ENCODE peak calls at places on chromosomes 13 and 19, in seven cellular contexts. H, Y, M, F, W, U and V are unnamed samples.

GRCh38 chr19:2561221-2561620 is 85.3 kb downstream of the GADD45B start:
- DNase-seq in H (no peak), Y (no peak), M (no peak), F (no peak), W (no peak), U (no peak), V (no peak)

GRCh38 chr13:62293081-62293480 is 877.4 kb upstream of the PCDH20 start:
- DNase-seq in H (peak), Y (no peak), M (no peak), F (peak), W (no peak), U (no peak), V (no peak)

GRCh38 chr13:32455594-32455903 is 27.6 kb upstream of the N4BP2L1 start:
- DNase-seq in H (no peak), Y (no peak), M (no peak), F (no peak), W (no peak), U (no peak), V (no peak)

GRCh38 chr19:13195678-13196077 is 45.5 kb downstream of the IER2 start:
- DNase-seq in H (peak), Y (peak), M (no peak), F (no peak), W (peak), U (peak), V (no peak)

GRCh38 chr13:50631041-50631440 is 212.5 kb downstream of the DLEU7 start:
- DNase-seq in H (no peak), Y (no peak), M (no peak), F (no peak), W (no peak), U (no peak), V (no peak)

GRCh38 chr19:2332341-2333026 is 4.0 kb downstream of the SPPL2B start:
- DNase-seq in H (no peak), Y (no peak), M (no peak), F (no peak), W (no peak), U (no peak), V (no peak)

GRCh38 chr13:30224732-30225131 is 82.6 kb downstream of the KATNAL1 start:
- DNase-seq in H (peak), Y (no peak), M (no peak), F (peak), W (no peak), U (no peak), V (no peak)

GRCh38 chr19:42198676-42199439 is 18.6 kb downstream of the DEDD2 start:
- DNase-seq in H (no peak), Y (peak), M (no peak), F (no peak), W (peak), U (no peak), V (no peak)

GRCh38 chr13:43127103-43127817 is 103.9 kb downstream of the DNAJC15 start:
- DNase-seq in H (no peak), Y (no peak), M (no peak), F (no peak), W (peak), U (no peak), V (no peak)

GRCh38 chr19:1272423-1273262 is 2.7 kb upstream of the FAM174C start:
- DNase-seq in H (no peak), Y (no peak), M (no peak), F (no peak), W (no peak), U (no peak), V (no peak)

GRCh38 chr19:4059931-4060620 is 6.6 kb downstream of the ZBTB7A start:
- DNase-seq in H (no peak), Y (peak), M (peak), F (no peak), W (no peak), U (peak), V (peak)

GRCh38 chr13:32530841-32531253 is 7.7 kb downstream of the N4BP2L2 start:
- DNase-seq in H (no peak), Y (no peak), M (no peak), F (no peak), W (no peak), U (peak), V (no peak)

GRCh38 chr13:40445557-40445990 is 220.9 kb downstream of the FOXO1 start:
- DNase-seq in H (no peak), Y (peak), M (peak), F (peak), W (no peak), U (peak), V (no peak)

GRCh38 chr19:10828981-10829821 is 6.8 kb downstream of the TMED1 start:
- DNase-seq in H (no peak), Y (no peak), M (no peak), F (peak), W (peak), U (no peak), V (no peak)

GRCh38 chr19:35025969-35026368 is 4.3 kb upstream of the SCN1B start:
- DNase-seq in H (no peak), Y (no peak), M (no peak), F (no peak), W (no peak), U (no peak), V (no peak)

GRCh38 chr19:56367829-56368711 is 25.3 kb downstream of the ZNF582 start:
- DNase-seq in H (peak), Y (peak), M (peak), F (no peak), W (peak), U (peak), V (peak)

GRCh38 chr19:14164724-14165493 is 28.5 kb upstream of the ASF1B start:
- DNase-seq in H (no peak), Y (no peak), M (no peak), F (no peak), W (no peak), U (no peak), V (no peak)

GRCh38 chr13:89890806-89891205 is 1456.7 kb upstream of the MIR17HG start:
- DNase-seq in H (no peak), Y (no peak), M (no peak), F (no peak), W (no peak), U (no peak), V (no peak)

GRCh38 chr19:6705931-6706632 is 14.4 kb downstream of the C3 start:
- DNase-seq in H (no peak), Y (no peak), M (no peak), F (no peak), W (no peak), U (no peak), V (no peak)

GRCh38 chr13:41411536-41411935 is 45.8 kb upstream of the RGCC start:
- DNase-seq in H (peak), Y (no peak), M (peak), F (peak), W (peak), U (peak), V (no peak)

GRCh38 chr19:926595-927043 is 784 bp downstream of the ARID3A start:
- DNase-seq in H (peak), Y (peak), M (peak), F (peak), W (peak), U (peak), V (no peak)

GRCh38 chr19:53394522-53394973 is 401 bp upstream of the ZNF765 start:
- DNase-seq in H (no peak), Y (peak), M (peak), F (peak), W (peak), U (peak), V (peak)

GRCh38 chr19:7386769-7387168 is 38.0 kb downstream of the ARHGEF18 start:
- DNase-seq in H (no peak), Y (no peak), M (no peak), F (no peak), W (no peak), U (no peak), V (no peak)

GRCh38 chr19:23914402-23915286 is at the start of gene ZNF726:
- DNase-seq in H (peak), Y (peak), M (peak), F (peak), W (no peak), U (peak), V (peak)

GRCh38 chr19:10260141-10260584 is 8.1 kb downstream of the MRPL4 start:
- DNase-seq in H (no peak), Y (peak), M (no peak), F (peak), W (no peak), U (no peak), V (no peak)

GRCh38 chr13:43127827-43128226 is 104.4 kb downstream of the DNAJC15 start:
- DNase-seq in H (no peak), Y (no peak), M (no peak), F (no peak), W (no peak), U (no peak), V (no peak)

GRCh38 chr19:37874784-37875183 is 31.6 kb downstream of the WDR87 start:
- DNase-seq in H (no peak), Y (no peak), M (no peak), F (no peak), W (peak), U (no peak), V (no peak)

GRCh38 chr19:50705422-50706019 is 14.1 kb downstream of the SHANK1 start:
- DNase-seq in H (peak), Y (no peak), M (no peak), F (peak), W (peak), U (no peak), V (no peak)

GRCh38 chr13:48251616-48252081 is 18.6 kb downstream of the ITM2B start:
- DNase-seq in H (no peak), Y (no peak), M (no peak), F (no peak), W (no peak), U (no peak), V (no peak)

GRCh38 chr19:53945441-53945840 is 17.3 kb upstream of the CACNG8 start:
- DNase-seq in H (peak), Y (no peak), M (no peak), F (peak), W (peak), U (no peak), V (no peak)

GRCh38 chr13:32902898-32903297 is 113.3 kb upstream of the KL start:
- DNase-seq in H (no peak), Y (peak), M (peak), F (no peak), W (peak), U (peak), V (peak)

GRCh38 chr13:21039097-21039800 is 22.1 kb downstream of the LATS2 start:
- DNase-seq in H (no peak), Y (no peak), M (peak), F (no peak), W (no peak), U (no peak), V (no peak)

GRCh38 chr19:703651-704446 is 4.9 kb upstream of the PALM start:
- DNase-seq in H (peak), Y (peak), M (peak), F (peak), W (peak), U (peak), V (no peak)

GRCh38 chr13:70568571-70568970 is 460.3 kb upstream of the KLHL1 start:
- DNase-seq in H (peak), Y (no peak), M (no peak), F (peak), W (no peak), U (peak), V (no peak)

GRCh38 chr13:72397265-72397664 is 330.2 kb downstream of the MZT1 start:
- DNase-seq in H (no peak), Y (no peak), M (no peak), F (no peak), W (no peak), U (no peak), V (no peak)

GRCh38 chr19:38034153-38034835 is 127.3 kb downstream of the SIPA1L3 start:
- DNase-seq in H (no peak), Y (no peak), M (peak), F (no peak), W (no peak), U (no peak), V (no peak)

GRCh38 chr13:51175639-51176038 is 46.6 kb upstream of the FAM124A start:
- DNase-seq in H (no peak), Y (no peak), M (no peak), F (no peak), W (no peak), U (no peak), V (no peak)

GRCh38 chr13:43285891-43286602 is 262.7 kb downstream of the DNAJC15 start:
- DNase-seq in H (no peak), Y (no peak), M (peak), F (peak), W (no peak), U (no peak), V (no peak)

GRCh38 chr13:29456419-29456818 is 139.1 kb downstream of the SLC7A1 start:
- DNase-seq in H (no peak), Y (no peak), M (no peak), F (no peak), W (no peak), U (no peak), V (no peak)

GRCh38 chr13:25574437-25575426 is 203.0 kb downstream of the ATP8A2 start:
- DNase-seq in H (peak), Y (peak), M (peak), F (peak), W (peak), U (peak), V (no peak)
- TF ChIP-seq CTCF in H (peak), Y (peak), M (peak), F (peak), W (peak), U (peak), V (peak)

GRCh38 chr19:46372901-46373572 is 26.1 kb downstream of the PPP5C start:
- DNase-seq in H (peak), Y (no peak), M (no peak), F (peak), W (peak), U (peak), V (peak)
- H3K27ac ChIP-seq in H (peak), Y (peak), M (peak), F (peak), W (peak), U (peak), V (peak)

DNA sequence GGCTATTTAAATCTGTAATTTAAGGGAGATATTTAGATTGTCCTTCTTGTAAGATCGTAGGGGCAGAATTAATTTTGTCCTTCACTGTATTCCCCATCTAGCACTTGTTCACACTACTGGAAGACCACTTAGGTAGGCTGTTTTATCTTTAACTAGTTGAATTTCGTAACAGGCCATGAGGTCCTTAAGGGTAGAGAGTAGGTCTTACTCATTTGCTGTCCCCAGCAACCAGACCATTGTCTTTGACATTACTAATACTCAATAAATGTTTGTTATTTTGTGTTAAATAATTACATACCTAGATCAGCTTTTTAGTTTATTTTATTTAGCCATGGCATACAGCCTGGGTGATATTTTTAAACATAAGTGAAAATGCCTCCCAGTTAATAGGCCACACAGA is 177.1 kb downstream of the PCCA start:
- DNase-seq in H (no peak), Y (no peak), M (no peak), F (no peak), W (no peak), U (no peak), V (no peak)
- TF ChIP-seq CTCF in H (no peak), Y (no peak), M (no peak), F (no peak), W (no peak), U (no peak), V (no peak)

DNA sequence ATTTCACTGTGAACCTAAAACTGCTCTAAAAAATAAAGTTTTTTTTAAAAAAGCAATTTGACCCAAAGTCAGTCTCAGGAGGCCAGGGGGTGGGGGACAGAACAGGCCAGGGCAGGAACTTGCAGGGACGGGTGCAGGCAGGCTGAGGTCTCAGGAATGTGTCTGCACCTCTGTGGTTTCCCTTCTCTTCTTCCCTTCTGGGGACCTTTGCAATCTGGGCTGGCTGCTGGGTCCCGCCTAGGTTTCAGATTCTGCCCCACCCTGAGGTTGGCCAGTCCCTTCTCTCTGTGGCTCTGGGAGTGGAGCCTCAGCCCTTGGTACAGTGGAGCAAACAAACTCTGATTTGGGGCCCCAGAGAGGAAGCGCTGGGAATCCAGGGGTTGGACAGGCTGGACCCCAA is 5.3 kb upstream of the F2RL3 start:
- DNase-seq in H (no peak), Y (no peak), M (no peak), F (no peak), W (no peak), U (no peak), V (no peak)
- H3K27ac ChIP-seq in H (no peak), Y (no peak), M (no peak), F (no peak), W (no peak), U (no peak), V (no peak)

GRCh38 chr19:29266001-29266400 is 53.0 kb upstream of the UQCRFS1 start:
- DNase-seq in H (no peak), Y (no peak), M (no peak), F (no peak), W (peak), U (no peak), V (peak)
- TF ChIP-seq CTCF in H (no peak), Y (no peak), M (no peak), F (no peak), W (no peak), U (no peak), V (no peak)

DNA sequence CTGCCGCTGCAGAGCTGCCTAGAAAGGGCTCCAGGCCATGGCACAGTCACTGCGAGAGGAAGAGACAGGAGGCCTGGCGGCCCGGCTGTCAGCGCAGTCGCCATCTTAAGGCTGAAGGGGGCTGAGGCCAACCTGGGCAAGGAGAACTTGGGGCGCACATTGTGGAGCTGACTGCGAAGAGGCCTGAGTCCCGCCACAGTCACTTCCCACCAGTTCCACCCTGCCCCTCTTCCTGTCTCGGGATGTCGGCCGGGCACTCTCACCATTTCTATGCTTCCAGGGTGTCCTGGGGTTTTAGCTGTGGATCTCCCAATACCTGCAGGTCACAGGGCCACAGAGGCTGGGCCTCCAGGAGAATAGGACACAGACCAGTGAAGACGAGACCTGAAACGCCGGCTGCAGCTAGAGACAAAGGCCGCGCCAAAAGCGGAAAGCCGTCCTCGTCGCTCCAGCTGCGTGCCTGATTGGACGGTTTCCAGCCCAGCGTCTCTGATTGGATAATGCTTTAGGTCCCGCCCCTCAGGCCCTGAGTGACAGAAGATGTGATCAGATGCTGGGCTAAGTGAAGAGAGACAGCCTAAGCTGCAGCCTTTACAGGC is 71.1 kb downstream of the ZNF486 start:
- DNase-seq in H (no peak), Y (peak), M (peak), F (no peak), W (peak), U (peak), V (peak)
- H3K27ac ChIP-seq in H (no peak), Y (peak), M (no peak), F (no peak), W (peak), U (peak), V (no peak)

GRCh38 chr13:60379837-60380236 is 17.2 kb upstream of the TDRD3 start:
- DNase-seq in H (peak), Y (no peak), M (no peak), F (no peak), W (no peak), U (no peak), V (no peak)
- TF ChIP-seq CTCF in H (no peak), Y (no peak), M (no peak), F (no peak), W (peak), U (no peak), V (no peak)

DNA sequence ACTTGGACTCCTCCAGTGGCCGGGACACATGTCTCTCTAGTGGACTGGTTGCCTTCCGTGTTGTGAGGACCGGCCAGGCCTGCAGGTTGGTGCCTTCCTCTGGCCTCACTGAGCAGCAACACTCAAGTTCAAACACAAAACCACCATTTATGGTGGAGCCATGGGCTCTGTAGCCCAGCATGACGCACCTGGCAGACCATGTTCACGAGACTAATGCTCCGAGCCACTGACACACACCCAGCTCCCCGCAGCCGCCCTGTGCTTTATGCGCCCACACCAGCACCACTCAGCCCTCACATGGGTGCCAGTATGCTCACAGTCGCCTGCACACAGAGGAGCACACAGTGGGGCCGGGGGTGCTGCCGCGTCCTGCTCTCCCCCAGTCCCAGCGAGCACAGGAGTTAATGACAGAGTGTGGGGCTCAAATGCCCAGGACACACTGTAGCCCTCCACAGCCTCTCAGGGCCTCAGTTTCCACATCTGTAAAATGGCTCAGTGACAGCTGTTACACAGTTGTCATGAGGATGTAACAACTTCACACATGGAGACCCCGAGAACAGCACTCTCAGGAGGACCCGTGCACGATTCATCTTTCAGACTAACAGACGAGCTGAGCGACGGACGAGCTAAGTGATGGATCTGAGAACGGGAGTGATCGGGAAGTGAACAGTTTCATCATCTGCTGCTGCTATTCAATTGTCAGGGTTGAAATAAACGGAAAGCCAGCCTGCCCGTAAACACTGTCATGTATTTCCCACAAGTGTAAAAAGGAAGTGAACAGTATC is 7.8 kb downstream of the GAS6 start:
- DNase-seq in H (no peak), Y (no peak), M (no peak), F (no peak), W (peak), U (peak), V (peak)
- H3K27ac ChIP-seq in H (no peak), Y (peak), M (no peak), F (no peak), W (no peak), U (no peak), V (no peak)